ENCODE peak calls at places on chromosomes 7 and 10, in six cellular contexts. C is gastrocnemius medialis; R is A549; F is stomach; I is HCT116; X is CD8-positive, alpha-beta memory T cell. T is an unnamed sample.

GRCh38 chr7:388023-388355 is 98.0 kb downstream of the FOXL3 start:
- DNase-seq in R (no peak), F (peak), X (no peak), I (no peak), C (no peak), T (no peak)

GRCh38 chr7:117808910-117809705 is 64.1 kb downstream of the CTTNBP2 start:
- DNase-seq in F (no peak), I (no peak), X (no peak), R (no peak), C (no peak), T (no peak)

GRCh38 chr7:23654508-23654907 is 25.5 kb upstream of the FAM221A start:
- DNase-seq in F (peak), R (peak), X (no peak), I (peak), C (no peak), T (no peak)

GRCh38 chr7:41817386-41817785 is 114.5 kb upstream of the INHBA start:
- DNase-seq in I (no peak), F (no peak), X (no peak), R (no peak), C (no peak), T (peak)

GRCh38 chr10:132366006-132366405 is 31.0 kb upstream of the PWWP2B start:
- DNase-seq in X (no peak), I (no peak), F (no peak), R (no peak), C (no peak), T (no peak)

GRCh38 chr7:135208417-135208793 is 2.9 kb downstream of the WDR91 start:
- DNase-seq in X (no peak), C (no peak), I (no peak), R (no peak), F (no peak), T (no peak)

GRCh38 chr7:123148813-123149212 is 51.0 kb downstream of the SLC13A1 start:
- DNase-seq in F (no peak), X (no peak), C (no peak), R (no peak), I (no peak), T (no peak)

GRCh38 chr7:36683111-36683510 is 41.2 kb downstream of the AOAH start:
- DNase-seq in X (no peak), F (no peak), I (no peak), C (no peak), R (no peak), T (no peak)

GRCh38 chr7:101971457-101971856 is 154.0 kb downstream of the CUX1 start:
- DNase-seq in F (no peak), I (no peak), X (no peak), R (no peak), C (no peak), T (no peak)

DNA sequence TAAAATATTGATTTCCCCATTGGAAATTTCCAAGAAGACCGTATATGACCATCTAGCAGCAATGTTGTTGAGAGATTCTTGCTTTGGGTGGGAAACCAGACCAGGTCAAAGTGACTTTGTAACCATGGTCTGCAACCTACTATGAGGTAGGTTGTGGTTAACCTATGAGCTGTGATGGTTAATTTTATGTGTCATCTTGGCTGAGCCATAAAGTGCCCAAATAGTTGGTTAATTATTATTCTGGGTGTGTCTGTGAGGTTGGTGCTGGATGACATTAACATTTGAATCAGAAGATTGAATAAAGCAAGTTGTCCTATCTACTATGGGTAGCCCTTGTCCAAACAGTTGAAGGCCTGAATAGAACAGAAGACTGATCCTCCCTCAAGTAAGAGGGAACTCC is 18.3 kb upstream of the RALA start:
- DNase-seq in C (no peak), F (no peak), R (no peak), I (no peak), X (no peak), T (peak)
- H3K27ac ChIP-seq in C (no peak), F (peak), R (peak), I (no peak), X (no peak), T (peak)

GRCh38 chr7:52959336-52959735 is 76.1 kb upstream of the POM121L12 start:
- DNase-seq in R (no peak), F (no peak), C (no peak), I (no peak), X (no peak), T (no peak)
- H3K27ac ChIP-seq in R (no peak), F (no peak), C (no peak), I (no peak), X (no peak), T (no peak)

DNA sequence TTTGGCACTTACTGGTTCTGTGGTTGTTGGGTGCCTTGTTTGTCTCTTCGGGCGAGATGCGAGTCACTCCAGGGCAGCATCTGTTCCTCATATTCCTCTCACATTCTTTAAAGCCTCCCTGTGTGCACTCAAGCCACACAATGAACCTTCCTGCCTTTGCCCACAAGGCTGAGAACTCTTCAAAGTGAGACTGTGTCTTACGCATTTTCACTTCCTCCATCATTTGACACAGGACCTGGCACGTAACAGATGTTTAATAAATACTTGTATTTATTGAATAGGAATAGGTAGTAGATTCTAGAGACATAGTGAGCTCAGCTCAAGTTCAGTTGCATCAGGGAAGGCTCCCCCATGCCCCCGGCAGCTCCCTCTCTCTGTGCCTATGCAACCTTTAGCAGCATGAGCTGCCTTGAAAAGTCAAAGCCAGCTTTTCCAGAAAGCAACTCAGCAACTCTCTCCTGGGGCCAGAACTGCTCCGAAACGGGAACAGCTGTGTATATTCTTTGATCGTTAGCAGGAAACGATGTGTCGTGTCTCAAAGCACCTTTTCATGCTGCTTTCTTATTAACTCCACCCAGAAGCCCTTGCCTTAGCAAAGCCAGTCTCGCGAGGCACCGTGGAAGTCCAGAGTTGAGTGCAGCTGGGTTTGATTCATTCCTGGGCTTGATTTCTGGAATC is 97.5 kb downstream of the PFKFB3 start:
- DNase-seq in C (no peak), X (peak), R (no peak), F (no peak), I (no peak), T (no peak)
- H3K27ac ChIP-seq in C (no peak), X (no peak), R (peak), F (peak), I (peak), T (peak)

GRCh38 chr10:91627344-91628102 is 5.3 kb downstream of the PPP1R3C start:
- DNase-seq in F (no peak), C (no peak), I (no peak), R (no peak), X (no peak), T (no peak)

GRCh38 chr10:91629715-91630549 is 2.9 kb downstream of the PPP1R3C start:
- DNase-seq in X (no peak), R (no peak), C (no peak), I (no peak), F (no peak), T (no peak)

GRCh38 chr10:91630592-91630991 is 2.3 kb downstream of the PPP1R3C start:
- DNase-seq in R (no peak), I (no peak), F (no peak), C (no peak), X (no peak), T (no peak)

GRCh38 chr10:91624633-91625032 is 8.2 kb downstream of the PPP1R3C start:
- DNase-seq in R (no peak), C (no peak), F (no peak), I (no peak), X (no peak), T (no peak)

GRCh38 chr10:91626936-91627335 is 5.9 kb downstream of the PPP1R3C start:
- DNase-seq in I (no peak), X (no peak), C (no peak), R (no peak), F (no peak), T (no peak)
- H3K27ac ChIP-seq in I (no peak), X (no peak), C (peak), R (no peak), F (no peak), T (no peak)

DNA sequence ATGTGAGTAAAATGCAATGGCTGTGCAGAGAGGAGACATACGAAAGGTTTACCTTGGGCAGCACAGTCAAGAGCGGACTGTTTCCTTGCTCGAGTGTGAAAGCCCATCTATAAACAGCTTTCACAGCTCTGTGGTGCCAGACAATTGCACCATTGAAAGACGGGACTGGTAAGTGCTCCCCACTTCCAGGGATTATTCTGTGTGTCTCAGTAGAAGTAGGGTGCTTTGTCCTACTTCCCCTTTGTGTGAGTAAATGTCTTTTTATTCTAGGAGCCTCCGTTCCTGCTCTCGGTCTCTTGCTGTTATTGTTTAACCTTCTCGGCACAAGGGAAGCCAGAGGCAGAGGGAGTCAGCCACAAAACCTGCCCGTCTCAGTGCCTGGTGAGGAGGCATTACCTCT is 77.8 kb upstream of the KAT6B start:
- DNase-seq in F (no peak), I (no peak), X (no peak), R (no peak), C (no peak), T (no peak)
- H3K27ac ChIP-seq in F (no peak), I (no peak), X (no peak), R (no peak), C (no peak), T (no peak)

GRCh38 chr10:73837072-73837471 is 25.7 kb upstream of the NDST2 start:
- DNase-seq in I (no peak), F (no peak), R (no peak), X (no peak), C (no peak), T (no peak)
- H3K27ac ChIP-seq in I (no peak), F (no peak), R (no peak), X (no peak), C (no peak), T (no peak)